ENCODE peak calls at places on chromosomes 11 and 22, in six cellular contexts. Q is psoas muscle, A is RCC 7860, R is NCI-H2081, Z is glutamatergic neuron, H is neural progenitor cell. P is an unnamed sample.

GRCh38 chr22:31155425-31155824 is 4.6 kb upstream of the RNF185 start:
- DNase-seq in Q (no peak), A (no peak), R (no peak), Z (no peak), H (no peak), P (no peak)

GRCh38 chr11:92628401-92629292 is 340.8 kb upstream of the MTNR1B start:
- DNase-seq in Q (no peak), A (no peak), R (peak), Z (no peak), H (no peak), P (no peak)

GRCh38 chr11:77560605-77561004 is 29.1 kb upstream of the AQP11 start:
- DNase-seq in Q (no peak), A (peak), R (no peak), Z (no peak), H (no peak), P (no peak)

GRCh38 chr22:39472570-39473556 is 16.1 kb downstream of the MGAT3 start:
- DNase-seq in Q (no peak), A (no peak), R (no peak), Z (no peak), H (no peak), P (no peak)

GRCh38 chr11:62747475-62748160 is 6.3 kb downstream of the ZBTB3 start:
- DNase-seq in Q (no peak), A (no peak), R (no peak), Z (no peak), H (no peak), P (no peak)

GRCh38 chr22:21448627-21449416 is 18.4 kb upstream of the TMEM191C start:
- DNase-seq in Q (peak), A (no peak), R (no peak), Z (peak), H (peak), P (no peak)

GRCh38 chr11:65663634-65664200 is 1.0 kb upstream of the RELA start:
- DNase-seq in Q (peak), A (no peak), R (no peak), Z (no peak), H (peak), P (no peak)

GRCh38 chr11:65648997-65649491 is 11.1 kb downstream of the SIPA1 start:
- DNase-seq in Q (no peak), A (no peak), R (no peak), Z (peak), H (no peak), P (no peak)

GRCh38 chr11:123018702-123019101 is 37.1 kb upstream of the BSX start:
- DNase-seq in Q (no peak), A (no peak), R (no peak), Z (no peak), H (no peak), P (no peak)

GRCh38 chr11:45457649-45458048 is 171.5 kb upstream of the SYT13 start:
- DNase-seq in Q (no peak), A (no peak), R (no peak), Z (no peak), H (no peak), P (no peak)

GRCh38 chr22:33337524-33337923 is 279.3 kb upstream of the SYN3 start:
- DNase-seq in Q (no peak), A (no peak), R (no peak), Z (no peak), H (no peak), P (no peak)

GRCh38 chr11:34331329-34331728 is 26.5 kb downstream of the ABTB2 start:
- DNase-seq in Q (no peak), A (peak), R (peak), Z (no peak), H (no peak), P (peak)

GRCh38 chr11:70804174-70804855 is 406.0 kb downstream of the CTTN start:
- DNase-seq in Q (no peak), A (no peak), R (no peak), Z (no peak), H (no peak), P (no peak)

GRCh38 chr11:66868726-66869291 is 11.9 kb downstream of the LRFN4 start:
- DNase-seq in Q (no peak), A (no peak), R (no peak), Z (peak), H (peak), P (no peak)

P was measured in thoracic aorta.